ENCODE peak calls at places on chromosomes 4 and X, in four cellular contexts. C is cardiac muscle cell, I is stomach, U is suprapubic skin. Y is an unnamed sample.

GRCh38 chr4:182105416-182105815 is 137.8 kb upstream of the TENM3 start:
- DNase-seq in C (no peak), I (no peak), U (no peak), Y (no peak)

GRCh38 chr4:183158062-183158461 is 59.0 kb downstream of the WWC2 start:
- DNase-seq in C (no peak), I (no peak), U (no peak), Y (no peak)

GRCh38 chr4:84647307-84647884 is 64.5 kb downstream of the CDS1 start:
- DNase-seq in C (no peak), I (no peak), U (no peak), Y (peak; percentile 41)

GRCh38 chr4:128560754-128561495 is 248.6 kb upstream of the JADE1 start:
- DNase-seq in C (no peak), I (no peak), U (no peak), Y (no peak)

GRCh38 chr4:88938138-88938537 is 118.8 kb downstream of the FAM13A start:
- DNase-seq in C (no peak), I (no peak), U (no peak), Y (no peak)

GRCh38 chrX:38052096-38052495 is 45.7 kb downstream of the SYTL5 start:
- DNase-seq in C (no peak), I (no peak), U (no peak), Y (no peak)

GRCh38 chr4:60759518-60760245 is 440.4 kb upstream of the ADGRL3 start:
- DNase-seq in C (no peak), I (no peak), U (no peak), Y (no peak)

GRCh38 chrX:122622800-122623199 is 561.3 kb upstream of the GRIA3 start:
- DNase-seq in C (no peak), I (no peak), U (no peak), Y (no peak)

GRCh38 chr4:156193800-156194199 is 240.1 kb upstream of the CTSO start:
- DNase-seq in C (no peak), I (no peak), U (no peak), Y (no peak)

GRCh38 chr4:126267689-126268088 is 952.9 kb downstream of the FAT4 start:
- DNase-seq in C (no peak), I (no peak), U (no peak), Y (no peak)

GRCh38 chr4:100076753-100077152 is 113.5 kb downstream of the DDIT4L start:
- DNase-seq in C (no peak), I (no peak), U (no peak), Y (no peak)

GRCh38 chr4:8940792-8941491 is 69.3 kb upstream of the HMX1 start:
- DNase-seq in C (peak; percentile 8), I (no peak), U (no peak), Y (peak; percentile 52)

GRCh38 chr4:165725352-165725751 is 147.7 kb upstream of the TLL1 start:
- DNase-seq in C (no peak), I (no peak), U (no peak), Y (no peak)

GRCh38 chr4:102640669-102641068 is 120.1 kb downstream of the MANBA start:
- DNase-seq in C (no peak), I (no peak), U (no peak), Y (no peak)

GRCh38 chrX:97474933-97475332 is 591.2 kb downstream of the RPA4 start:
- DNase-seq in C (no peak), I (no peak), U (no peak), Y (no peak)

GRCh38 chr4:158669310-158669709 is 2.4 kb downstream of the C4orf46 start:
- DNase-seq in C (no peak), I (no peak), U (no peak), Y (no peak)

GRCh38 chr4:3374011-3374645 is 67.6 kb upstream of the HGFAC start:
- DNase-seq in C (no peak), I (no peak), U (no peak), Y (peak; percentile 52)

GRCh38 chr4:4245172-4245571 is 2.9 kb downstream of the TMEM128 start:
- DNase-seq in C (no peak), I (no peak), U (no peak), Y (no peak)

GRCh38 chr4:58093352-58093751 is 983.2 kb upstream of the IGFBP7 start:
- DNase-seq in C (no peak), I (no peak), U (no peak), Y (peak; percentile 4)

GRCh38 chr4:74658114-74658513 is 136.2 kb downstream of the BTC start:
- DNase-seq in C (no peak), I (no peak), U (no peak), Y (no peak)

GRCh38 chr4:12724520-12724919 is 759.6 kb downstream of the RAB28 start:
- DNase-seq in C (peak; percentile 20), I (no peak), U (no peak), Y (no peak)
- H3K4me3 ChIP-seq in C (no peak overlapping the region), I (no peak overlapping the region), U (no peak overlapping the region), Y (no peak overlapping the region)

GRCh38 chrX:154437398-154437752 is 421 bp downstream of the GDI1 start:
- DNase-seq in C (no peak), I (no peak), U (peak; percentile 64), Y (no peak)
- H3K36me3 ChIP-seq in C (no peaks in the 10 kb centered on the region), I (peaks cover under 1% of the 10 kb centered on the region), U (peaks cover 54% of the 10 kb centered on the region), Y (peaks cover 5% of the 10 kb centered on the region)

GRCh38 chrX:49753691-49754090 is 57.9 kb upstream of the PAGE1 start:
- DNase-seq in C (no peak), I (no peak), U (no peak), Y (no peak)

GRCh38 chrX:49754238-49754857 is 58.6 kb upstream of the PAGE1 start:
- DNase-seq in C (peak; percentile 56), I (peak; percentile 46), U (no peak), Y (peak; percentile 12)

DNA sequence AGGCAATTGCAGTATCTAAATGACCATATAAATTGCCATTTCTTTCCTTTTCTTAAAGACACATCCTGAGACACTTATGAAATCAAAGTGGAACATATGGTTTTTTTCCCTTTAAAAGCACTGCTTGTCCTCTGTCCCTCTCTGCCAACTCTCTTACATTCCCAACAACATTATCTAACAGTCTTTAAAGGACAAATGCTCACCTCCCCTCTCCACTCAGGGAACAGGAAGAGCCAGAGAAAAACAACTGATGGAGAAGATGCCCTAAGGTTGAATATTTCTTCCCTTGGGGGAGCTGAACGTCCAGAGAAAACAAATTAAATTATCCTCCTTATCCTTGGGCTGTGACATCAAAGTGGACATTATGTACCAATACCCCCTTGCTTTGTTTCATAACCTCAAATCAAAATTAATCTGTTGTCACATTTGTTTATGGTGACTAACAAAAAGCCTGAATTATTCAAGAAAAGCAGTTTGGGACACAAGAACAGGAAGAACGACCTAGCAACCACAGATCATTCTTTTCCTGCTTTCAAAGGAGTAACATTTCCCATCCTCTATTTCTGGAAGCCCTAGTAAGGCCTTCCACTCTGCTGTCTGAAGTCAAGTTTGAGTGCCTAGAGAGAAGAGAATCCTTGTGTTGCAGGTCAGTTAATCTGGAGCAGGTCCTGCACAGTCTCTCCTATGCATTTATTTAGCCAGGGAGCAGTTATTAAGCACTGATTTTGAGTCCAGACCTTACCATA is 52.6 kb upstream of the PAGE1 start:
- DNase-seq in C (no peak), I (no peak), U (no peak), Y (no peak)
- H3K27me3 ChIP-seq in C (no peaks in the 10 kb centered on the region), I (no peaks in the 10 kb centered on the region), U (no peaks in the 10 kb centered on the region), Y (no peaks in the 10 kb centered on the region)

GRCh38 chrX:46792826-46793195 is 33.9 kb upstream of the SLC9A7 start:
- DNase-seq in C (no peak), I (no peak), U (no peak), Y (no peak)

GRCh38 chrX:46788902-46789301 is 30.0 kb upstream of the SLC9A7 start:
- DNase-seq in C (no peak), I (no peak), U (no peak), Y (no peak)

GRCh38 chrX:46793386-46794143 is 34.6 kb upstream of the SLC9A7 start:
- DNase-seq in C (no peak), I (no peak), U (no peak), Y (no peak)

GRCh38 chrX:46796574-46797191 is 37.8 kb upstream of the SLC9A7 start:
- DNase-seq in C (peak; percentile 73), I (peak; percentile 87), U (peak; percentile 79), Y (peak; percentile 37)

GRCh38 chrX:46791927-46792825 is 33.3 kb upstream of the SLC9A7 start:
- DNase-seq in C (no peak), I (peak; percentile 41), U (no peak), Y (peak; percentile 17)
- H3K4me3 ChIP-seq in C (no peak overlapping the region), I (no peak overlapping the region), U (no peak overlapping the region), Y (no peak overlapping the region)

GRCh38 chr4:1655081-1655480 is 29.0 kb downstream of the FAM53A start:
- DNase-seq in C (no peak), I (no peak), U (no peak), Y (no peak)
- H3K36me3 ChIP-seq in C (no peaks in the 10 kb centered on the region), I (no peaks in the 10 kb centered on the region), U (peaks cover 9% of the 10 kb centered on the region), Y (no peaks in the 10 kb centered on the region)

GRCh38 chrX:133415276-133416105 is at the start of gene GPC4:
- DNase-seq in C (peak; percentile 89), I (peak; percentile 70), U (peak; percentile 70), Y (peak; percentile 97)
- H3K27me3 ChIP-seq in C (peaks cover 7% of the 10 kb centered on the region), I (peaks cover 27% of the 10 kb centered on the region), U (no peaks in the 10 kb centered on the region), Y (no peaks in the 10 kb centered on the region)

GRCh38 chr4:1658581-1658980 is 25.5 kb downstream of the FAM53A start:
- DNase-seq in C (no peak), I (no peak), U (no peak), Y (peak; percentile 37)
- H3K4me3 ChIP-seq in C (no peak overlapping the region), I (no peak overlapping the region), U (no peak overlapping the region), Y (no peak overlapping the region)

GRCh38 chr4:185257694-185258093 is 48.3 kb downstream of the SNX25 start:
- DNase-seq in C (no peak), I (no peak), U (no peak), Y (no peak)

GRCh38 chr4:185259719-185260118 is 50.3 kb downstream of the SNX25 start:
- DNase-seq in C (no peak), I (no peak), U (no peak), Y (no peak)

GRCh38 chr4:185256444-185256843 is 47.0 kb downstream of the SNX25 start:
- DNase-seq in C (no peak), I (no peak), U (no peak), Y (no peak)

GRCh38 chr4:185255868-185256267 is 46.5 kb downstream of the SNX25 start:
- DNase-seq in C (no peak), I (no peak), U (no peak), Y (no peak)

GRCh38 chr4:185257086-185257485 is 47.7 kb downstream of the SNX25 start:
- DNase-seq in C (no peak), I (no peak), U (no peak), Y (no peak)
- H3K36me3 ChIP-seq in C (no peaks in the 10 kb centered on the region), I (no peaks in the 10 kb centered on the region), U (no peaks in the 10 kb centered on the region), Y (no peaks in the 10 kb centered on the region)

GRCh38 chrX:56114437-56114787 is 117.7 kb upstream of the KLF8 start:
- DNase-seq in C (no peak), I (no peak), U (no peak), Y (no peak)
- H3K27me3 ChIP-seq in C (no peaks in the 10 kb centered on the region), I (no peaks in the 10 kb centered on the region), U (no peaks in the 10 kb centered on the region), Y (no peaks in the 10 kb centered on the region)

Y was measured in H7.